ENCODE peak calls at places on chromosome 20, in ten cellular contexts. O is psoas muscle, M is mucosa of descending colon, X is foreskin fibroblast, J is AG09309, Y is left ventricle myocardium inferior, B is hepatocyte, A is fibroblast of pulmonary artery, L is heart left ventricle, P is tibial nerve. E is an unnamed sample.

GRCh38 chr20:20466341-20466879 is 98.5 kb downstream of the INSM1 start:
- DNase-seq in B (no peak), Y (no peak), A (peak; percentile 76), L (no peak), M (no peak), X (peak; percentile 92), O (no peak), J (peak; percentile 79), P (no peak), E (peak; percentile 89)

GRCh38 chr20:43513298-43514061 is 6.0 kb downstream of the L3MBTL1 start:
- DNase-seq in X (no peak), P (no peak), A (no peak), L (no peak), B (no peak), O (no peak), Y (no peak), M (no peak), J (no peak), E (no peak)

GRCh38 chr20:38141889-38142494 is 23.1 kb downstream of the TGM2 start:
- DNase-seq in P (no peak), X (no peak), O (no peak), J (no peak), L (no peak), B (no peak), A (no peak), M (no peak), Y (no peak), E (no peak)

GRCh38 chr20:45998761-45999160 is 9.9 kb upstream of the MMP9 start:
- DNase-seq in Y (no peak), B (no peak), A (no peak), M (no peak), L (no peak), O (no peak), X (no peak), P (no peak), J (no peak), E (no peak)

GRCh38 chr20:61355585-61355984 is 103.5 kb downstream of the CDH4 start:
- DNase-seq in B (no peak), A (no peak), M (no peak), Y (no peak), O (no peak), L (no peak), P (no peak), X (no peak), J (no peak), E (no peak)

GRCh38 chr20:11766961-11767360 is 150.7 kb upstream of the BTBD3 start:
- DNase-seq in P (no peak), B (no peak), A (no peak), Y (no peak), X (peak; percentile 10), J (no peak), L (no peak), O (no peak), M (no peak), E (peak; percentile 79)

GRCh38 chr20:57500941-57501340 is 24.0 kb downstream of the CTCFL start:
- DNase-seq in Y (no peak), L (no peak), X (no peak), B (no peak), A (no peak), M (no peak), P (no peak), O (no peak), J (no peak), E (no peak)

GRCh38 chr20:17617868-17618672 is 48.2 kb downstream of the DSTN start:
- DNase-seq in P (peak; percentile 12), X (no peak), J (no peak), L (no peak), A (no peak), O (peak; percentile 51), B (no peak), Y (peak; percentile 14), M (no peak), E (no peak)

DNA sequence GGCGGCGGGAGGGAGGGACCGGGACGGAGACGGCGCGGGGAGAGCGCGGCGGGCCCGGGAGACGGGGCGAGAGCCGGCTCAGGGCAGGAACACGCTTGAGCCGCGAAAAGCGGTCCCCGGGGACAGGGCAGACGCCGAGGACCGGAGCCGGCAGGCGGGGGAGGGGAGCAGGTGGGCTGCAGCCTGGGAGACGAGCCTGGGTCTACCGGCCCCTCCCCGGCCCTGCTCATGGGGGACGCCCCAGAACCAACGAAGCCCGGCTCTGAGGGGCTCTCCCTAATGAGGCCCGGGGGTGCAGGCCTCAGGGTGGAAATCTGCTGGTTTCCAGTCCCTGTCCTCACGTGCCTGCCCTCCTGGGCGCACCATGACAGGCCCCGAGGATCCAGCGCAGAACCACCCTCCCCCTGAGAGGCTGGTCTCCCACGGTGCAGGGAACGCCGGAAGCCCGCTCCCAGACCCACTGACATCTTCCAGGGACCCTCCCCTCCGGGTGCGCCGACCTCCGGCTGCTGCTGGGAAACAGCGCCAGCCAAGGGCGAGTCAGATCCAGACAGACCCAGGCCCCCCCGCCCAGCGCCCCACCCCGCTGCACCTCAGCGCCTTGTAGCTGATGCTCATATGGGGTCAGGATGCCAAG is 568 bp upstream of the EEF1A2 start:
- DNase-seq in A (no peak), L (peak; percentile 30), O (peak; percentile 64), M (no peak), Y (no peak), B (no peak), P (no peak), J (no peak), X (no peak), E (no peak)
- H3K4me3 ChIP-seq in A (no peak overlapping the region), L (peak overlapping the region; percentile 56), O (peak overlapping the region; percentile 75), M (no peak overlapping the region), Y (peak overlapping the region; percentile 77), B (no peak overlapping the region), P (no peak overlapping the region), J (no peak overlapping the region), X (peak overlapping the region; percentile 24), E (no peak overlapping the region)

DNA sequence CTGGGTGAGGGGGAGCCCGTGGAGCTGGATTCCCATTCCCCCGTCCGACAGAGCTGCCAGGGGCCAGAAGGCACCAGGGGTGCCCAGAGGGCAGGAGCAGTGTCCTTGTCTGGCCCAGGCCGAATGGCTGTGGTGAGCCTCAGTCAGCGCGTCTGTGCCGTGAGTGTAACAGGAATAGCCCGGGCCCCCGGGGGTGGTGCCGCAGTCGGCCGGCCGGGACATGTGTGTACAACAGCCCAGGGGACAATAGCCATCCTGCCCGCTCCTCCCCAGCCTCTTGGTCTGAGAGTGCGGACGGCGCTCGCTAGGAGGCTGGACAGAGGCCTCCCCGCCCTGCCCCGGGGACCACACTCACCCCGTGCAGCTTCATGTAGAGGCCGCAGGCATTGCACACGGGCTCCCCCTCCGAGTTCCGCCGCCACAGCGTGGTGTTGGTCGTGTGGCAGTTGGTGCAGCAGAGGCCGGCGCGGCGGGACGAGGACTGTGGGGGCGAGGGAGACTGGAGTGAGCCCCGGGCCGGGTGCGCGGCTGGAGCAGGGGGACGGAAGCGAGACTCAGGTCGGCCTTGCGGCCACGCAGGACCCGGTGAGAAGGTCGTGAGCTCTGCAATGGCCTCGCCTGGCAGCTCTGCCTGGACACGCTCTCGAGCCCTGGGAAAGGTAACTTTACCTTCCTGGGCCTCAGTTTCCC is 9.6 kb downstream of the GATA5 start:
- DNase-seq in M (no peak), A (no peak), Y (no peak), P (no peak), L (no peak), X (no peak), O (no peak), J (no peak), B (no peak), E (no peak)
- TF ChIP-seq CTCF in M (no peak), A (no peak), Y (no peak), P (no peak), L (no peak), X (no peak), O (no peak), J (no peak), B (no peak), E (no peak)

GRCh38 chr20:59004493-59004762 is 2.6 kb downstream of the CTSZ start:
- DNase-seq in M (peak; percentile 62), J (no peak), P (peak; percentile 35), L (peak; percentile 55), A (no peak), Y (peak; percentile 61), O (peak; percentile 74), X (no peak), B (no peak), E (no peak)

GRCh38 chr20:59004763-59005522 is 2.1 kb downstream of the CTSZ start:
- DNase-seq in Y (peak; percentile 61), J (no peak), P (peak; percentile 18), O (peak; percentile 73), A (no peak), X (no peak), B (no peak), M (peak; percentile 77), L (peak; percentile 72), E (no peak)

GRCh38 chr20:59002874-59003399 is 4.1 kb downstream of the CTSZ start:
- DNase-seq in Y (no peak), M (no peak), A (no peak), X (no peak), B (no peak), O (peak; percentile 47), J (no peak), P (no peak), L (peak; percentile 19), E (no peak)

GRCh38 chr20:59002388-59002787 is 4.7 kb downstream of the CTSZ start:
- DNase-seq in Y (no peak), B (no peak), J (no peak), X (no peak), A (no peak), P (no peak), M (no peak), L (peak; percentile 26), O (peak; percentile 21), E (no peak)

GRCh38 chr20:59003836-59004492 is 3.1 kb downstream of the CTSZ start:
- DNase-seq in A (no peak), B (no peak), O (peak; percentile 43), Y (no peak), J (no peak), L (peak; percentile 23), X (no peak), P (no peak), M (no peak), E (no peak)
- H3K4me3 ChIP-seq in A (no peak overlapping the region), B (no peak overlapping the region), O (no peak overlapping the region), Y (peak overlapping the region; percentile 96), J (no peak overlapping the region), L (peak overlapping the region; percentile 93), X (no peak overlapping the region), P (no peak overlapping the region), M (no peak overlapping the region), E (no peak overlapping the region)

GRCh38 chr20:10489853-10490627 is 54.9 kb downstream of the SLX4IP start:
- DNase-seq in Y (no peak), L (no peak), J (no peak), A (no peak), M (no peak), O (no peak), X (no peak), P (no peak), B (no peak), E (no peak)

GRCh38 chr20:10490706-10491105 is 55.6 kb downstream of the SLX4IP start:
- DNase-seq in J (no peak), A (no peak), O (no peak), Y (no peak), M (no peak), P (no peak), X (no peak), L (no peak), B (no peak), E (peak; percentile 29)

GRCh38 chr20:10495173-10495572 is 60.1 kb downstream of the SLX4IP start:
- DNase-seq in P (no peak), X (no peak), M (no peak), Y (no peak), A (no peak), O (no peak), J (no peak), B (no peak), L (no peak), E (no peak)

GRCh38 chr20:10492065-10492464 is 57.0 kb downstream of the SLX4IP start:
- DNase-seq in Y (no peak), M (no peak), A (peak; percentile 68), J (peak; percentile 46), X (peak; percentile 84), P (no peak), O (no peak), B (no peak), L (no peak), E (peak; percentile 66)

DNA sequence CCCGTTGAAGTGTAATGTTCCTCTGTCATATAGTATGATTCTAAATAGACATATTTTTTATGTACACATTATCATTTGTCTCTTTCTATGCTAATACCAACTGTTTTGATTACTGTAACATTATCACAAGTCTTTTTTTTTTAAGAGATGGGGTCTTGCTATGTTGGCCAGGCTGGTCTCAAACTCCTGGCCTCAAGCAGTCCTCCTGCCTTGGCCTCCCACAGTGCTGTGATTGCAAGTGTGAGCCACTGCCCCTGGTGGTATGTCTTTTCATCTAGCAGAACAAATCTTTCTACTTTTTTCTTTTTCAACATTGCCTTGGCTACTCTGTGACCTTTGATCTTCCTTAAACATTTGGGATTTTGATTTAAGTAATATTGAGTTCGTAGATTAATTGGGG is 57.7 kb downstream of the SLX4IP start:
- DNase-seq in M (no peak), O (no peak), J (no peak), L (no peak), P (no peak), B (no peak), A (no peak), Y (no peak), X (no peak), E (no peak)
- TF ChIP-seq CTCF in M (no peak), O (no peak), J (no peak), L (no peak), P (no peak), B (no peak), A (no peak), Y (no peak), X (no peak), E (no peak)